ENCODE peak calls at places on chromosomes 16 and 17, in four cellular contexts. One of them, this sample, is unnamed.

GRCh38 chr16:10971560-10971961 is 27.2 kb downstream of the CLEC16A start:
- DNase-seq in upper lobe of left lung: peak
- DNase-seq in esophagus muscularis mucosa: no peak
- DNase-seq in gastrocnemius medialis: peak
- DNase-seq in this sample: peak

GRCh38 chr17:9668532-9668931 is 23.2 kb downstream of the USP43 start:
- DNase-seq in upper lobe of left lung: no peak
- DNase-seq in esophagus muscularis mucosa: no peak
- DNase-seq in gastrocnemius medialis: no peak
- DNase-seq in this sample: no peak

GRCh38 chr16:27324851-27325301 is 11.1 kb downstream of the IL4R start:
- DNase-seq in upper lobe of left lung: no peak
- DNase-seq in esophagus muscularis mucosa: no peak
- DNase-seq in gastrocnemius medialis: no peak
- DNase-seq in this sample: no peak

GRCh38 chr17:18248300-18248731 is 10.2 kb downstream of the FLII start:
- DNase-seq in upper lobe of left lung: peak
- DNase-seq in esophagus muscularis mucosa: no peak
- DNase-seq in gastrocnemius medialis: peak
- DNase-seq in this sample: peak

GRCh38 chr16:73196670-73197069 is 148.7 kb upstream of the ZFHX3 start:
- DNase-seq in upper lobe of left lung: peak
- DNase-seq in esophagus muscularis mucosa: no peak
- DNase-seq in gastrocnemius medialis: peak
- DNase-seq in this sample: peak

GRCh38 chr16:17194190-17194780 is 276.5 kb downstream of the XYLT1 start:
- DNase-seq in upper lobe of left lung: peak
- DNase-seq in esophagus muscularis mucosa: no peak
- DNase-seq in gastrocnemius medialis: peak
- DNase-seq in this sample: peak

GRCh38 chr17:49976163-49976827 is 7.3 kb downstream of the DLX4 start:
- DNase-seq in upper lobe of left lung: no peak
- DNase-seq in esophagus muscularis mucosa: no peak
- DNase-seq in gastrocnemius medialis: no peak
- DNase-seq in this sample: no peak

GRCh38 chr17:37518816-37519215 is 29.1 kb downstream of the DUSP14 start:
- DNase-seq in upper lobe of left lung: no peak
- DNase-seq in esophagus muscularis mucosa: no peak
- DNase-seq in gastrocnemius medialis: no peak
- DNase-seq in this sample: no peak

GRCh38 chr17:39105705-39106104 is 45.7 kb downstream of the PLXDC1 start:
- DNase-seq in upper lobe of left lung: no peak
- DNase-seq in esophagus muscularis mucosa: no peak
- DNase-seq in gastrocnemius medialis: no peak
- DNase-seq in this sample: no peak

DNA sequence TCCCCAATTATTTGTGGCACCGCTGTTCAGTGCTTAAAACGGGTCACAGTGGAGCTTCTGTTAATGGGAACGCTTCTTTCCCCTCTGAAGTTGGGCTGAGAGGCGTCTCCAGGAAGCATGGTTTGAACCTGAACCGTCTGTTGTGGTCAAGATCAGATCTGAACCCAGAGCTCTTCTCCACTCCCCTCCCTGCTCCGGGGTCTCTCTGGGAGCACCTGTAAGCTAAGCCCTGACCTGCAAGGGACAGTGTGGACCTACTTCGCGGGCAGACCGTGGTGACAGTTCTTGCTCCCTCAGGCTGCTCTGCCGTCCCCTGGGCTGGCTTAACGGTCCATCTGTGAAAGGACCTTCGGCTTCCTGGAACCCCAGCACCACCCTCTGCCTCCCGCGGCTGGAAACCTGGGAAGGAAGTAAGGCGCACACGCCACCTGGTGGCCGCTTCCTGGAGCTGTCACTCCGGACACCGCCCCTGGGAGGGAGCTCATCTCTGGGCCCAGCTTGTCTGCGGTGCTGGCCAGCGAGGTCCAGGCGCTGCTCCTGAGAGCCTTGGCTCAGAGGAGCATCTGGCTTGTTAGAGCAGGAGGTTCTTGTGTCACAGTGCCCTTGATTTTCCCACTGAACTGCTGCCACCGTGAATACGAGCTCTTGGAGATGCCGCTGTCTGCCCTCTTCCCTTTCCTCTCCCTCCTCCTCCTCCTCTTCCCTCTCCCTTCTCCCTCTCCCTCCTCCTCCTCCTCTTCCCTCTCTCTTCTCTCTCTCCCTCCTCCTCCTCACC is 518.5 kb upstream of the EEF2KMT start:
- DNase-seq in upper lobe of left lung: peak
- DNase-seq in esophagus muscularis mucosa: no peak
- DNase-seq in gastrocnemius medialis: no peak
- DNase-seq in this sample: peak
- TF ChIP-seq CTCF in upper lobe of left lung: peak
- TF ChIP-seq CTCF in esophagus muscularis mucosa: peak
- TF ChIP-seq CTCF in gastrocnemius medialis: no peak
- TF ChIP-seq CTCF in this sample: peak

GRCh38 chr17:75152971-75153853 is 1.1 kb downstream of the JPT1 start:
- DNase-seq in upper lobe of left lung: peak
- DNase-seq in esophagus muscularis mucosa: no peak
- DNase-seq in gastrocnemius medialis: no peak
- DNase-seq in this sample: peak
- TF ChIP-seq POLR2A in upper lobe of left lung: no peak
- TF ChIP-seq POLR2A in esophagus muscularis mucosa: no peak
- TF ChIP-seq POLR2A in gastrocnemius medialis: no peak
- TF ChIP-seq POLR2A in this sample: no peak

DNA sequence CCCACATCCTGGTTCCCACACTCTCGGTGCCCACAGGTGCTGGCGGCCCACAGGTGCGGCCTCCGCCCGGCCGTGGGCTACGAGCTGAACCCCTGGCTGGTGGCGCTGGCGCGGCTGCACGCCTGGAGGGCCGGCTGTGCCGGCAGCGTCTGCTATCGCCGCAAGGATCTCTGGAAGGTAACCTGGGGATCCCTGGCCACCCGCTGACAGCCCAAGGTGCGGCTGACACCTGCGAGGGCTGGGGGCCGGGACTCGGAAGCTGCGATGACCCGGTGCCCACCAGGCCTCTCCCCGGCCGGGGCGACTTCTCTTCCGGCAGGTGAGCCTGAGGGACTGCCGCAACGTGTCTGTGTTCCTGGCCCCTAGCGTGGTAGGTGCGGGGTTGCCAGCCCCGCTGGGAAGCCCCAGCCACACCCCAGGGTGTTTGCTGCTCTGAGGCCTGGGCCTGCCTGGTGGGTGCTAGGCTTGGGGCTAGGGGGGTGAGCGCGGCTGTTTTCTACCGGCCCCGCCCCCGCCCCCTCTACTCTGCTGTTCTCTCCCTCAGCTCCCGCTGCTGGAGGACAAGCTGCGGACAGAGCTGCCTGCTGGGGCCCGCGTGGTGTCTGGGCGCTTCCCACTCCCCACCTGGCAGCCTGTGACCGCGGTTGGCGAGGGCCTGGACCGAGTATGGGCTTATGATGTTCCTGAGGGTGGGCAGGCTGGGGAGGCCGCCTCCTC is 977 bp downstream of the ANTKMT start:
- DNase-seq in upper lobe of left lung: no peak
- DNase-seq in esophagus muscularis mucosa: no peak
- DNase-seq in gastrocnemius medialis: no peak
- DNase-seq in this sample: no peak
- H3K4me3 ChIP-seq in upper lobe of left lung: peak
- H3K4me3 ChIP-seq in esophagus muscularis mucosa: peak
- H3K4me3 ChIP-seq in gastrocnemius medialis: peak
- H3K4me3 ChIP-seq in this sample: peak

DNA sequence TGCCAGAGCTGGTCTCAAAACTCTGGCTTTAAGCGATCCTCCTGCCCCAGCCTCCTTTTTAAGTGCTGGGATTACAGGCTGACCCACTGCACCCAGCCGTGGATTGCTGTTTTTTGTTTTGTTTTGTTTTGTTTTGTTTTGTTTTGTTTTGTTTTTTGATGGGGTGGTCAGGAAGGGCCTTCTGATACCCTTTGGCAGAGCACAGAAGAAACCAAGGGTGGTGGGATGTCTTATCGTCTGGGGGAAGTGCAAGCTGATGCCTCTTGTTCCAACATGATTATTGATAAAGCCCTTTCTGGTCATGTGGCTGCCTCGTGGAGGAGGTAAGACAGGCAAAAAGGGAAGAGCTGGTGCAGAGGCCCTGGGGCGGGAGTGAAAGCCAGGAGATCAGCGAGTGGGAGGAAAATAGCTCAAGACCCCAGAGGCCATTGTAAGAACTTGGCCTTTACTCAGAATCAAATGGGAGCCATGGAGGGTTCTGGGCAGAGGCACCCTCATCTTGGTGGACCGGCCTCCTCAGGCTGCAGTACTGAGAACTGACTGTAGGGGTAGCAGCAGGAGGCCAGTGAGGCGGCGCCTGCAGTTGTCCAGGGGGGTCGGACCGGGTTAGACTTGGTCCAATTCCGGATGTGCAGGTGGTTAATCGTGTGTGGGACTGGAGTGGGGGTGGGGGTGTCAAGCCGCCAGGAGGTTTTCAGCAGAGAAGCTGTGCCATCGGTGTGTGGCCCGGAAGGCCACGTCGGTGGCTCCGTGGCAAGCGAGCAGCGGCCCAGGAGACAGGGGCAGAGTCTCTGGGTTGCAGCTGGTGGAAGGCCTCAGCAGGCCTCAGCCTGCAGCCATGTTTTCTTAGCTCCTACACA is 84.4 kb upstream of the GSE1 start:
- DNase-seq in upper lobe of left lung: no peak
- DNase-seq in esophagus muscularis mucosa: no peak
- DNase-seq in gastrocnemius medialis: no peak
- DNase-seq in this sample: peak
- TF ChIP-seq CTCF in upper lobe of left lung: peak
- TF ChIP-seq CTCF in esophagus muscularis mucosa: peak
- TF ChIP-seq CTCF in gastrocnemius medialis: peak
- TF ChIP-seq CTCF in this sample: no peak

GRCh38 chr16:13919683-13920509 is at the start of gene ERCC4:
- DNase-seq in upper lobe of left lung: peak
- DNase-seq in esophagus muscularis mucosa: peak
- DNase-seq in gastrocnemius medialis: peak
- DNase-seq in this sample: peak
- TF ChIP-seq POLR2A in upper lobe of left lung: no peak
- TF ChIP-seq POLR2A in esophagus muscularis mucosa: no peak
- TF ChIP-seq POLR2A in gastrocnemius medialis: peak
- TF ChIP-seq POLR2A in this sample: peak

GRCh38 chr16:86818701-86819522 is 240.6 kb downstream of the FOXL1 start:
- DNase-seq in upper lobe of left lung: no peak
- DNase-seq in esophagus muscularis mucosa: no peak
- DNase-seq in gastrocnemius medialis: no peak
- DNase-seq in this sample: no peak

GRCh38 chr16:86823125-86823524 is 244.8 kb downstream of the FOXL1 start:
- DNase-seq in upper lobe of left lung: no peak
- DNase-seq in esophagus muscularis mucosa: no peak
- DNase-seq in gastrocnemius medialis: no peak
- DNase-seq in this sample: no peak

GRCh38 chr16:86821933-86822332 is 243.6 kb downstream of the FOXL1 start:
- DNase-seq in upper lobe of left lung: no peak
- DNase-seq in esophagus muscularis mucosa: no peak
- DNase-seq in gastrocnemius medialis: no peak
- DNase-seq in this sample: no peak

GRCh38 chr16:86816930-86817625 is 238.7 kb downstream of the FOXL1 start:
- DNase-seq in upper lobe of left lung: no peak
- DNase-seq in esophagus muscularis mucosa: no peak
- DNase-seq in gastrocnemius medialis: no peak
- DNase-seq in this sample: no peak

DNA sequence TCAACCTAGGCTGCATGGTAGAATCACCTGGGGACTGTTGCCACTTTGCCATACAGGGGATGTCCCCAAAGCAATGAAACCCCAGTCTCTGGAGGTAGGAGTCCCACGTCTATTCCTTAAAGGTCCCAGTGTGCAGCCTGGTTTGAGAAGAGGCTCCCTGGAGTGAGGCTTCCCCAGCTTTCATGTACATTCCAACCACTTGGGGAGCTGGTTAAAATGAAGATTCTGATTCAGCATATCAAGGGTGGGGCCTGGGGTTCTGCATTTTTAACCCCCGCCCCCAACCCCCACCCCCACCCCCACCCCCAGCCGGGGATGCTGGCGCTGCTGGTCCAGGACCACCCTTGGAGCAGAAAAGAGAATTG is 241.2 kb downstream of the FOXL1 start:
- DNase-seq in upper lobe of left lung: no peak
- DNase-seq in esophagus muscularis mucosa: no peak
- DNase-seq in gastrocnemius medialis: no peak
- DNase-seq in this sample: no peak
- H3K4me3 ChIP-seq in upper lobe of left lung: no peak
- H3K4me3 ChIP-seq in esophagus muscularis mucosa: no peak
- H3K4me3 ChIP-seq in gastrocnemius medialis: no peak
- H3K4me3 ChIP-seq in this sample: no peak

GRCh38 chr16:90078594-90078895 is 1.4 kb upstream of the PRDM7 start:
- DNase-seq in upper lobe of left lung: no peak
- DNase-seq in esophagus muscularis mucosa: no peak
- DNase-seq in gastrocnemius medialis: no peak
- DNase-seq in this sample: no peak

GRCh38 chr16:90077757-90078593 is 844 bp upstream of the PRDM7 start:
- DNase-seq in upper lobe of left lung: peak
- DNase-seq in esophagus muscularis mucosa: no peak
- DNase-seq in gastrocnemius medialis: no peak
- DNase-seq in this sample: peak

GRCh38 chr16:90072442-90073105 is 4.6 kb downstream of the PRDM7 start:
- DNase-seq in upper lobe of left lung: no peak
- DNase-seq in esophagus muscularis mucosa: no peak
- DNase-seq in gastrocnemius medialis: no peak
- DNase-seq in this sample: no peak

GRCh38 chr16:90081606-90081970 is 4.5 kb upstream of the PRDM7 start:
- DNase-seq in upper lobe of left lung: no peak
- DNase-seq in esophagus muscularis mucosa: no peak
- DNase-seq in gastrocnemius medialis: no peak
- DNase-seq in this sample: no peak

DNA sequence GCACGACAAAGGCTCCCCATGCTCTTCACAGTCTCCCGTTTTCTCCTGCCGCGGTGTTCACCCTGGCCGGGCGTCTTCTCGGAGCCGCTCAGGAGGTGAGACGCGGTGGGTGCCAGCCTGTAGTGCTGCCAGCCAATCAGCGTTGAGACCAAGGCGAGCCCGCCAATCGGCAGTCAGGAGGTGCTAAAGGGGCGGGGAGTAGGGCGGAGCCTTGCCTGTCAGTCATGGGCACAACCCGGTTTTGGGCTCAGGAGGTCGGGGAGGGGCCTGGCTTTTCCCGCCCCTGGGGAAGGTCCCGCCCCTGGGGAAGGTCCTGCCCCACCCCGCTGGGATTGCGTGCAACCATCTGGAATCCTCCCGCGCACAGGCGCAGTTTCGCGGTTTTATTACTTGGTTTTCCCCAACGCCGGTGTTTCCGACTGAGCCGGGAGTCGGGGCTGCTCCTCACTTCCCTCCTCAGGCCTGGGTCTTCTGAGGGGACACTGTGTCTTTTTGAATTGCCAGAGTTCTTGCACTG is at the start of gene PRDM7:
- DNase-seq in upper lobe of left lung: peak
- DNase-seq in esophagus muscularis mucosa: peak
- DNase-seq in gastrocnemius medialis: peak
- DNase-seq in this sample: peak
- TF ChIP-seq CTCF in upper lobe of left lung: no peak
- TF ChIP-seq CTCF in esophagus muscularis mucosa: no peak
- TF ChIP-seq CTCF in gastrocnemius medialis: no peak
- TF ChIP-seq CTCF in this sample: no peak

GRCh38 chr16:21159281-21159951 is 942 bp downstream of the LDAF1 start:
- DNase-seq in upper lobe of left lung: peak
- DNase-seq in esophagus muscularis mucosa: no peak
- DNase-seq in gastrocnemius medialis: peak
- DNase-seq in this sample: peak
- TF ChIP-seq POLR2A in upper lobe of left lung: no peak
- TF ChIP-seq POLR2A in esophagus muscularis mucosa: no peak
- TF ChIP-seq POLR2A in gastrocnemius medialis: no peak
- TF ChIP-seq POLR2A in this sample: no peak